ENCODE peak calls at places on chromosomes 7 and 10, in four cellular contexts. N is dermis microvascular lymphatic vessel endothelial cell, H is DND-41, B is amniotic stem cell. V is an unnamed sample.

GRCh38 chr10:54372164-54372563 is 428.9 kb downstream of the PCDH15 start:
- DNase-seq in B (no peak), H (no peak), N (no peak), V (no peak)

GRCh38 chr7:121329460-121330052 is 756 bp downstream of the WNT16 start:
- DNase-seq in H (no peak), N (no peak), B (no peak), V (no peak)

GRCh38 chr10:3961082-3961481 is 176.1 kb upstream of the KLF6 start:
- DNase-seq in N (no peak), B (no peak), H (peak), V (peak)

GRCh38 chr7:84207025-84207424 is 12.4 kb upstream of the SEMA3A start:
- DNase-seq in B (no peak), N (no peak), H (no peak), V (no peak)

GRCh38 chr10:94407668-94408067 is 5.3 kb downstream of the TBC1D12 start:
- DNase-seq in N (no peak), B (no peak), H (no peak), V (no peak)

GRCh38 chr10:110960333-110960712 is 40.9 kb downstream of the SHOC2 start:
- DNase-seq in H (no peak), N (no peak), B (no peak), V (no peak)

GRCh38 chr10:128337860-128338378 is 211.7 kb upstream of the MKI67 start:
- DNase-seq in H (no peak), B (no peak), N (no peak), V (no peak)

GRCh38 chr7:1936006-1936310 is 265.9 kb downstream of the ELFN1 start:
- DNase-seq in B (no peak), N (no peak), H (no peak), V (no peak)

GRCh38 chr7:127717502-127718125 is 65.6 kb downstream of the SND1 start:
- DNase-seq in N (peak), B (no peak), H (no peak), V (no peak)

GRCh38 chr10:126351021-126351420 is 37.3 kb downstream of the ADAM12 start:
- DNase-seq in H (no peak), B (no peak), N (no peak), V (no peak)

GRCh38 chr7:108196004-108196403 is 65.8 kb upstream of the LAMB4 start:
- DNase-seq in N (no peak), B (no peak), H (no peak), V (no peak)

GRCh38 chr10:100019824-100020160 is 10.0 kb upstream of the DNMBP start:
- DNase-seq in N (no peak), H (no peak), B (no peak), V (no peak)

GRCh38 chr7:141231018-141231792 is 157.3 kb downstream of the TMEM178B start:
- DNase-seq in H (no peak), B (no peak), N (no peak), V (no peak)

GRCh38 chr10:114174462-114175190 is 623 bp upstream of the CCDC186 start:
- DNase-seq in H (no peak), N (no peak), B (no peak), V (no peak)

GRCh38 chr10:101643546-101643945 is 51.4 kb downstream of the FBXW4 start:
- DNase-seq in H (no peak), N (no peak), B (no peak), V (no peak)

GRCh38 chr10:100528123-100528884 is 1.4 kb downstream of the NDUFB8 start:
- DNase-seq in H (no peak), N (no peak), B (no peak), V (no peak)

GRCh38 chr10:43314626-43315025 is 47.8 kb upstream of the RASGEF1A start:
- DNase-seq in H (no peak), B (no peak), N (no peak), V (no peak)

GRCh38 chr10:91536790-91537189 is 96.1 kb downstream of the PPP1R3C start:
- DNase-seq in H (no peak), N (no peak), B (no peak), V (no peak)

GRCh38 chr7:106430535-106431455 is 146.0 kb upstream of the NAMPT start:
- DNase-seq in H (no peak), N (no peak), B (no peak), V (no peak)

GRCh38 chr7:31004393-31004792 is 40.6 kb downstream of the GHRHR start:
- DNase-seq in N (no peak), B (no peak), H (no peak), V (no peak)

GRCh38 chr7:113561446-113561845 is 357.4 kb downstream of the PPP1R3A start:
- DNase-seq in N (no peak), B (no peak), H (no peak), V (no peak)

GRCh38 chr7:139853576-139854511 is 24.8 kb downstream of the TBXAS1 start:
- DNase-seq in B (no peak), H (no peak), N (peak), V (no peak)

GRCh38 chr10:31011660-31012022 is 20.0 kb downstream of the ZNF438 start:
- DNase-seq in B (no peak), H (no peak), N (no peak), V (no peak)

GRCh38 chr7:81515009-81515408 is 254.8 kb downstream of the HGF start:
- DNase-seq in B (no peak), N (no peak), H (no peak), V (no peak)

GRCh38 chr10:15719062-15719898 is 442 bp downstream of the ITGA8 start:
- DNase-seq in N (no peak), H (no peak), B (peak), V (no peak)

GRCh38 chr7:151249732-151250072 is 1.2 kb upstream of the SMARCD3 start:
- DNase-seq in H (no peak), B (peak), N (no peak), V (no peak)

GRCh38 chr7:151810434-151811232 is 66.3 kb downstream of the PRKAG2 start:
- DNase-seq in B (no peak), H (no peak), N (no peak), V (no peak)

GRCh38 chr10:69345402-69345801 is 67.1 kb downstream of the HK1 start:
- DNase-seq in N (no peak), B (no peak), H (no peak), V (no peak)

GRCh38 chr7:66205736-66206080 is 574 bp downstream of the TPST1 start:
- DNase-seq in B (no peak), N (no peak), H (no peak), V (no peak)